ENCODE peak calls at places on chromosomes 5 and 9, in five cellular contexts. U is ovary, Q is transverse colon, J is heart left ventricle, C is HCT116. E is an unnamed sample.
A peak's percentile ranks its signal among the peaks of the same experiment; 100 is the strongest.

GRCh38 chr9:121844090-121844489 is 192.7 kb downstream of the DAB2IP start:
- DNase-seq in U (no peak), C (no peak), Q (no peak), J (no peak), E (no peak)

GRCh38 chr9:6055213-6055612 is 39.8 kb upstream of the RANBP6 start:
- DNase-seq in U (no peak), J (no peak), Q (peak; percentile 22), C (peak; percentile 89), E (no peak)

GRCh38 chr5:143176048-143176447 is 227.4 kb downstream of the NR3C1 start:
- DNase-seq in U (no peak), J (no peak), C (no peak), Q (no peak), E (no peak)

GRCh38 chr9:33250458-33250995 is 10.6 kb downstream of the SPINK4 start:
- DNase-seq in C (no peak), J (no peak), Q (no peak), U (no peak), E (no peak)

GRCh38 chr5:161546463-161547301 is at the start of gene GABRB2:
- DNase-seq in U (no peak), J (peak; percentile 69), C (no peak), Q (peak; percentile 61), E (no peak)

GRCh38 chr9:80698725-80699124 is 990.6 kb downstream of the TLE1 start:
- DNase-seq in Q (no peak), U (no peak), J (no peak), C (no peak), E (no peak)

GRCh38 chr9:29393064-29393463 is 1819.8 kb upstream of the C9orf72 start:
- DNase-seq in J (no peak), Q (no peak), C (no peak), U (no peak), E (no peak)

GRCh38 chr9:99820330-99821186 is 1.1 kb upstream of the NR4A3 start:
- DNase-seq in C (no peak), U (peak; percentile 74), Q (peak; percentile 66), J (no peak), E (no peak)

GRCh38 chr5:174419523-174420132 is 304.8 kb upstream of the MSX2 start:
- DNase-seq in J (peak; percentile 90), C (peak; percentile 89), U (peak; percentile 63), Q (peak; percentile 87), E (peak; percentile 8)

GRCh38 chr5:164119806-164120440 is 614.5 kb downstream of the MAT2B start:
- DNase-seq in J (no peak), U (no peak), C (no peak), Q (no peak), E (no peak)

DNA sequence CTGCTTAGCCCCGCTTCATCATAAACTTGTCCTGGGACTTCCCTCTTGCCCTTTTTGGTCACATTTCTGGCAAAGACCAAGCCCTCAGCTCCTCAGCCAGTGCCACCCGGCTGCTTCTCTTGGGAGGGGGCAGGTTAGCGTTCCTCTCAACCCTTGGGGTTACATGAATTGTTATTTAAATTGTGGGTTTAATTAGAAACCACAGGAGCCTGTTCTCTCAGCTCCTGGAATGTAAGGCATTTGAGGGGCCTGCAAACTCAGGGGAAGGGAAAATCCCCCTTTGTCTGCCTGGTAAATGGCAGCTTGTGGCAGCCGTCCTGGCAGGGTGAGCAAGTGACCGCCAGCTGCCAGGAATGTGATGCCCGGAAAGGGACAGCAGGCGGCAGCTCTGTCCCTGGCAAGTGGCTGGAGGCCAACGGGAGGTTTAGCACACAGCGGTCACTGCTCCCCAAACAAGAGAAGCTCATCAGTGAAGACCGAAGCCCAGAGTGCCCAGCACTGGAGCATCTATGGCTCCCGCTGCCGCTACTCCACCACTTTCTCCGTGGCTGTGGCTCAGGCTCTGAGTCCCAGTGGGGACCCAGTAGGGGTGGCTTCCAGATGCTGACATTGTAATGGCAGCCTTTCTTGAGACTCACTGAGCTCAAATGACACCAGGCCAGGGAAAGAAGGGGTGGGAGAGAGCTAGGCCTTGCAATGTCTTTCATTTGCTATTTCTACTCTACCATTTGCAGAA is 51.7 kb downstream of the SHB start:
- DNase-seq in J (peak; percentile 78), U (no peak), C (no peak), Q (no peak), E (no peak)
- TF ChIP-seq POLR2A in J (no peak), U (no peak), C (no peak), Q (no peak), E (no peak)

GRCh38 chr5:5978501-5979361 is 399.6 kb downstream of the MED10 start:
- DNase-seq in Q (no peak), C (no peak), U (no peak), J (no peak), E (no peak)

GRCh38 chr5:5979761-5980570 is 398.4 kb downstream of the MED10 start:
- DNase-seq in J (no peak), Q (no peak), U (no peak), C (no peak), E (no peak)

GRCh38 chr5:5981562-5981961 is 396.8 kb downstream of the MED10 start:
- DNase-seq in J (no peak), U (no peak), C (no peak), Q (no peak), E (no peak)

GRCh38 chr5:5980601-5981000 is 397.7 kb downstream of the MED10 start:
- DNase-seq in C (no peak), U (no peak), Q (no peak), J (no peak), E (no peak)

GRCh38 chr5:5979362-5979760 is 399.0 kb downstream of the MED10 start:
- DNase-seq in Q (no peak), J (no peak), U (no peak), C (no peak), E (no peak)
- H3K27ac ChIP-seq in Q (no peak overlapping the region), J (no peak overlapping the region), U (no peak overlapping the region), C (no peak overlapping the region), E (no peak overlapping the region)

DNA sequence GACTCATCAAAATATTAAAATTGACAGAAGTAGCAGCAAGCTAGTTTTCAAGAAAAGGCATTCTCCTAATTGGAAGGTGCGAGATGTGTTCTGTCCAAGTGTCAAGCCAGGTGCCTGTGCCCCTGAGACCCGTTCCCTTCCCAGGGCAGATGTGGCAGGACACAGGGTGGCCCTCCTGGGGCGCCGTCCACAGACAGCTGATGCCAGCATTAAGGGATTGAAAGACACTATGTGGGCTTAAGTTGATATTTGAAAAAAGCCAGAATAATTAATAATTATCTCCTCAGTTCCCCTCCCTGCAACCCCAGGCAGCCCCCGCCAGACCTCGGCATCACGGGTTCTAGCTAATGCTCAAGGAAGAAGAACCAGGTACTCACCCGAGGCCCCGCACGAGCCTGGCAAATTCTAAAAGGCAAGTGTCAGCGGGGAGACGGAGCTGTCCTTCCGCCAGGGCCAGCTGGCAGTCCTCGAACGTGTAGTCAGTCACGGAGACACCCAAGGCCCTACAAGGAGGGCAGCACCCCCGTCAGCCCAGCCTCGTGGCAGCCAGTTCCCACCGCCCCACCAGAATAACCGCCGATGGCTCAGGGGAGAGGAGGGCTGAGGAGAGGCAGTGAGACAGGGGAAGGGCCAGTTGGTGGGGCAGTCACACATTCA is 29.1 kb upstream of the SLC6A3 start:
- DNase-seq in Q (no peak), U (no peak), C (no peak), J (peak; percentile 59), E (no peak)
- TF ChIP-seq POLR2A in Q (no peak), U (no peak), C (no peak), J (no peak), E (no peak)

DNA sequence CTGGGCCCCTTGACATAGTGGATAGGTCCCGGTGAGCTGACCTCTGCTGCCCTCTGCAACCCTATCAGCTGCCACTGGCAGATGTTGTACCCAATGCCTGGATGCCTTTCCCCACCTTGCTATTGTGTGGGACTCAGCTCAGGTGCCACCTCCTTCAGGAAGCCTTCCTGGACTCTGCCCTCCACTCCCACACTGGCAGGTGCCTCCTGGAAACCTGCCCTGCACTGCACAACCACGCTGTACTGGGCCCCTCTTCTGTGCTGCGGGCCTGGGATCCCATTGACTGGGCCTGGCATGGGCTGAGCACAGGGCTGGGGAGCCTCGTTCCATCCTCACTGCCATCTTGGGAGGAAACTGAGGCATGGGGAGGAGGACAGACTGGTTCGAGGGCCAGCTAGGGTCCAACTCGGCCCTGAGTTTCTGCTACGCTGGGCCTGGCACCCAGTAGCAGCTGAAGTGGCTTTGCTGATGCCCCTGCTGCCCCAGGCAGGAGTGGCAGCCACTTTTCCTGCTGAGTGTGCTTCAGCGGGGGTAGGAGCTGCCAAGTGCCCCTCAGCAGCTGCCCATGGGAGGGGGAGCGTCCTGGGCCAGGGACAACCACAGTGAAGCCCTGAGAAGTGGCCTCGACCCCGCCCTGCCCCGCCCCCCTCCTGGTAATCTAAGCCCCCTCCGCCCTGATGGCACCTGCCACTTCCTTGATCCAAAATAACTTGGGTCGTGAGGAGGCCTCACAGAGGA is 1.3 kb downstream of the AK1 start:
- DNase-seq in U (peak; percentile 39), J (peak; percentile 55), C (no peak), Q (peak; percentile 42), E (no peak)
- H3K27ac ChIP-seq in U (peak overlapping the region; percentile 67), J (peak overlapping the region; percentile 94), C (no peak overlapping the region), Q (peak overlapping the region; percentile 78), E (peak overlapping the region; percentile 91)

GRCh38 chr9:136354592-136355085 is 8.9 kb downstream of the DNLZ start:
- DNase-seq in C (no peak), Q (peak; percentile 24), J (peak; percentile 83), U (no peak), E (no peak)
- TF ChIP-seq POLR2A in C (no peak), Q (no peak), J (peak; percentile 49), U (no peak), E (no peak)

DNA sequence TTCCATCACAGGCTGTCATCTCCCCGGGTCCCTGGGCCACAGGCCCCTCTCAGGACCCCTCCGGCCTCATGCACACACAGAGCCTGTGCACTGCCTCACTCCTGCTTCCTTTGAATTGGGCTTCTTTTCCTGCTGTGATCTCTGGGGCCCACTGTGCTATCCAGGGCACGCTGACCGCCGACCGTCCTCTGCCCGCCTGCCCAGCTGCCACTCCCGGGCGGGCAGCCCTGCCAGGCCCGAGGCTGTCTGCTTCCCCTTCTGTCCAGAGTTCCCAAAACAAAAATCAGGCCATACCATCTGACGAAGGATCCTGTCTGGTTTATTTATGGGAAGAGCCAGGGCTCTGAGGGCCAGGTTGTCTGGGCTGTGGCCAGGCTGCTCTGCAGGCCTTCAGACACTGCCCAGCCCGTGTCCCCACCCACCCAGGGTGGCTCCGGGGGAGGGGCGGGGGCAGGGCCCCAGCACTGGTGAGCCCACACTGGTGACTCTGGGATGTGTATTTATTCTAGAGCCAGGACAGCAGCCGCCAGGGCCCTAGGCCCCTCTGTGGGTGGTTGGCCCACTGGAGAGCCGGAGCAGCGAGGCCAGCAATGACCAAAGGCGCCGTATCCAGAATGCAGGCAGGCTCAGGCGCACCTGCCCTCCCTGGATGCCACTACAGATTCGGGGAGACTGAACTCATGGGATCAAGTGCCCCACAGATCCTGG is 57.0 kb downstream of the ADAMTS2 start:
- DNase-seq in J (peak; percentile 51), U (peak; percentile 13), C (no peak), Q (no peak), E (no peak)
- H3K27ac ChIP-seq in J (peak overlapping the region; percentile 57), U (no peak overlapping the region), C (no peak overlapping the region), Q (no peak overlapping the region), E (no peak overlapping the region)